ENCODE peak calls at places on chromosome 12, in four cellular contexts. One of them, this sample, is unnamed.

GRCh38 chr12:51077930-51078329 is 5.5 kb downstream of the CSRNP2 start:
- DNase-seq in activated CD4-positive, alpha-beta T cell treated with anti-CD3 and anti-CD28 coated beads, Interleukin-2, amount 50 U/mL, for 1 hour: no peak
- DNase-seq in endothelial cell: no peak
- DNase-seq in amygdala: no peak
- DNase-seq in this sample: peak

GRCh38 chr12:108635201-108635996 is 1.7 kb upstream of the SELPLG start:
- DNase-seq in activated CD4-positive, alpha-beta T cell treated with anti-CD3 and anti-CD28 coated beads, Interleukin-2, amount 50 U/mL, for 1 hour: no peak
- DNase-seq in endothelial cell: no peak
- DNase-seq in amygdala: no peak
- DNase-seq in this sample: no peak

GRCh38 chr12:107115119-107115518 is 21.8 kb upstream of the CRY1 start:
- DNase-seq in activated CD4-positive, alpha-beta T cell treated with anti-CD3 and anti-CD28 coated beads, Interleukin-2, amount 50 U/mL, for 1 hour: no peak
- DNase-seq in endothelial cell: no peak
- DNase-seq in amygdala: no peak
- DNase-seq in this sample: no peak

GRCh38 chr12:65638324-65638723 is 186.0 kb upstream of the HMGA2 start:
- DNase-seq in activated CD4-positive, alpha-beta T cell treated with anti-CD3 and anti-CD28 coated beads, Interleukin-2, amount 50 U/mL, for 1 hour: no peak
- DNase-seq in endothelial cell: no peak
- DNase-seq in amygdala: no peak
- DNase-seq in this sample: peak

GRCh38 chr12:1992732-1993131 is 11.5 kb downstream of the DCP1B start:
- DNase-seq in activated CD4-positive, alpha-beta T cell treated with anti-CD3 and anti-CD28 coated beads, Interleukin-2, amount 50 U/mL, for 1 hour: no peak
- DNase-seq in endothelial cell: no peak
- DNase-seq in amygdala: no peak
- DNase-seq in this sample: no peak

GRCh38 chr12:71587012-71587411 is 76.6 kb downstream of the ZFC3H1 start:
- DNase-seq in activated CD4-positive, alpha-beta T cell treated with anti-CD3 and anti-CD28 coated beads, Interleukin-2, amount 50 U/mL, for 1 hour: no peak
- DNase-seq in endothelial cell: no peak
- DNase-seq in amygdala: no peak
- DNase-seq in this sample: no peak

GRCh38 chr12:2396448-2396871 is 343.7 kb downstream of the CACNA1C start:
- DNase-seq in activated CD4-positive, alpha-beta T cell treated with anti-CD3 and anti-CD28 coated beads, Interleukin-2, amount 50 U/mL, for 1 hour: no peak
- DNase-seq in endothelial cell: no peak
- DNase-seq in amygdala: no peak
- DNase-seq in this sample: no peak

GRCh38 chr12:96048392-96048969 is 13.1 kb upstream of the LTA4H start:
- DNase-seq in activated CD4-positive, alpha-beta T cell treated with anti-CD3 and anti-CD28 coated beads, Interleukin-2, amount 50 U/mL, for 1 hour: no peak
- DNase-seq in endothelial cell: no peak
- DNase-seq in amygdala: no peak
- DNase-seq in this sample: no peak

GRCh38 chr12:94618995-94619695 is 31.2 kb downstream of the TMCC3 start:
- DNase-seq in activated CD4-positive, alpha-beta T cell treated with anti-CD3 and anti-CD28 coated beads, Interleukin-2, amount 50 U/mL, for 1 hour: no peak
- DNase-seq in endothelial cell: no peak
- DNase-seq in amygdala: no peak
- DNase-seq in this sample: no peak

GRCh38 chr12:121451931-121452330 is 52.0 kb downstream of the RNF34 start:
- DNase-seq in activated CD4-positive, alpha-beta T cell treated with anti-CD3 and anti-CD28 coated beads, Interleukin-2, amount 50 U/mL, for 1 hour: no peak
- DNase-seq in endothelial cell: no peak
- DNase-seq in amygdala: no peak
- DNase-seq in this sample: no peak

GRCh38 chr12:118645219-118645618 is 268.9 kb downstream of the SUDS3 start:
- DNase-seq in activated CD4-positive, alpha-beta T cell treated with anti-CD3 and anti-CD28 coated beads, Interleukin-2, amount 50 U/mL, for 1 hour: no peak
- DNase-seq in endothelial cell: peak
- DNase-seq in amygdala: no peak
- DNase-seq in this sample: peak

This sample was measured in SJCRH30.